ENCODE peak calls at places on chromosomes 1 and 21, in four cellular contexts. F is HepG2, H is A549, P is K562. E is an unnamed sample.

GRCh38 chr21:27953328-27954045 is 986.6 kb upstream of the ADAMTS5 start:
- DNase-seq in F (no peak), H (no peak), P (no peak), E (no peak)

GRCh38 chr1:32470991-32471694 is 6.3 kb downstream of the ZBTB8B start:
- DNase-seq in F (no peak), H (no peak), P (peak; percentile 74), E (peak; percentile 68)

GRCh38 chr1:234608720-234609527 is 1.1 kb downstream of the IRF2BP2 start:
- DNase-seq in F (no peak), H (peak; percentile 69), P (peak; percentile 74), E (peak; percentile 55)

GRCh38 chr1:87044840-87045239 is 130.4 kb downstream of the HS2ST1 start:
- DNase-seq in F (no peak), H (no peak), P (no peak), E (no peak)

GRCh38 chr1:121558514-121558913 is 373.7 kb downstream of the SRGAP2C start:
- DNase-seq in F (no peak), H (peak; percentile 29), P (peak; percentile 5), E (no peak)

GRCh38 chr1:246549665-246550064 is 16.4 kb downstream of the TFB2M start:
- DNase-seq in F (no peak), H (no peak), P (no peak), E (no peak)

GRCh38 chr1:15016526-15016925 is 137.0 kb upstream of the TMEM51 start:
- DNase-seq in F (no peak), H (no peak), P (no peak), E (no peak)

GRCh38 chr1:194717941-194718340 is 1531.5 kb upstream of the B3GALT2 start:
- DNase-seq in F (no peak), H (no peak), P (no peak), E (no peak)

GRCh38 chr1:223256034-223256433 is 107.9 kb downstream of the SUSD4 start:
- DNase-seq in F (no peak), H (no peak), P (no peak), E (no peak)

DNA sequence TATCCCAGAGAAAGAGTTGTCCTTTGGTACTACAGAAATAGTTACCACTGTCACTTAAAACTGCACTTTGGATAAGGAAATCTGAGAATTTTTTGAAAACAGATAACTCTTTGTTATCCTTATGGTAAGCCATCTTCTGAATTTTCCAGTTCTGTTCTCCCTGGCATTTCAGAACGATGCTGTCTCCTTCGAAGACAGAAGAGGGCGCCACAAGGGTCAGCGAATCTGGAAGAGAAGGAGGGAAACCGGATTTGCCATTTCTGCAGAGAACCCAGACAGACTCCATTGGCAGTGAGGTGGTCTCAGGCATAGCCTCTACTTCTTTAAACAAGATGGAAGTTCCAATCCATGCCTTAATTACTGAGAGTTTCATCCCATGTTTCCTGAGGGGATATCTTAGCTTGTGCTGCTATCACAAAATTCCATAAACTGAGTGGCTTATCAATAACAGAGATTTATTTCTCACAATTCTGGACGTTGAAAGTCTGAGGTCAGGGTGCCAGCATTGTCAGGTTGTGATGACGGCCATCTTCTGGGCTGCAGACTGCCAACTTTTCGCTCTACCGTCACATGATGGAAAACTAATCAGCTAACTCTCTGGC is 6.4 kb downstream of the FCRL2 start:
- DNase-seq in F (no peak), H (peak; percentile 10), P (peak; percentile 6), E (peak; percentile 53)
- TF ChIP-seq NR3C1 in F (no peak), H (no peak), P (no peak), E (no peak)

DNA sequence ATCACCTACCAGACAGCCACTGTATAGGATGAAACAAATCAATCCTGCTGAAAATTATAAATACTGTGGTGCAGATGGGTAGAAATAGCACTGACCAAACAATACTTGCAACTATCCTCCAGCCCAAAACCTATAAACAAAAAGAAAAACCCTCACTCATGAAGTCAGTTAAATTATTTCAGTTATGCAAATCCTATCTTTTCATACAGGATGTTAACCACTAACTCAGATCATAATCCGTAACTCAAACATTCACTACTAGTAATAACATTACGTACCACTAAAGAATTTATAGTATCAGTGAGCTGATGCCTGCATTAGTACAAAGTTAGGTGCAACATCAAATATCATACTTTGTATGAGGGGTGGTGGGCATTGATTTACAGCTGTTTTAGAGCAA is 2.6 kb downstream of the NDC1 start:
- DNase-seq in F (no peak), H (no peak), P (no peak), E (no peak)
- TF ChIP-seq NR3C1 in F (no peak), H (no peak), P (no peak), E (no peak)

GRCh38 chr1:72526926-72527325 is 244.6 kb upstream of the NEGR1 start:
- DNase-seq in F (no peak), H (no peak), P (no peak), E (no peak)
- TF ChIP-seq NR3C1 in F (no peak), H (no peak), P (no peak), E (no peak)

GRCh38 chr1:30586671-30587070 is 136.7 kb downstream of the MATN1 start:
- DNase-seq in F (no peak), H (no peak), P (no peak), E (no peak)
- TF ChIP-seq NR3C1 in F (no peak), H (no peak), P (no peak), E (no peak)

GRCh38 chr1:65434760-65435159 is 14.3 kb downstream of the LEPR start:
- DNase-seq in F (no peak), H (no peak), P (no peak), E (no peak)

GRCh38 chr1:65434255-65434654 is 13.8 kb downstream of the LEPR start:
- DNase-seq in F (no peak), H (no peak), P (no peak), E (no peak)

GRCh38 chr1:65432918-65433317 is 12.4 kb downstream of the LEPR start:
- DNase-seq in F (no peak), H (no peak), P (no peak), E (peak; percentile 24)

GRCh38 chr1:65437616-65438015 is 17.1 kb downstream of the LEPR start:
- DNase-seq in F (no peak), H (no peak), P (peak; percentile 64), E (no peak)

GRCh38 chr1:65435987-65436386 is 15.5 kb downstream of the LEPR start:
- DNase-seq in F (no peak), H (no peak), P (no peak), E (no peak)
- TF ChIP-seq NR3C1 in F (no peak), H (no peak), P (no peak), E (no peak)

DNA sequence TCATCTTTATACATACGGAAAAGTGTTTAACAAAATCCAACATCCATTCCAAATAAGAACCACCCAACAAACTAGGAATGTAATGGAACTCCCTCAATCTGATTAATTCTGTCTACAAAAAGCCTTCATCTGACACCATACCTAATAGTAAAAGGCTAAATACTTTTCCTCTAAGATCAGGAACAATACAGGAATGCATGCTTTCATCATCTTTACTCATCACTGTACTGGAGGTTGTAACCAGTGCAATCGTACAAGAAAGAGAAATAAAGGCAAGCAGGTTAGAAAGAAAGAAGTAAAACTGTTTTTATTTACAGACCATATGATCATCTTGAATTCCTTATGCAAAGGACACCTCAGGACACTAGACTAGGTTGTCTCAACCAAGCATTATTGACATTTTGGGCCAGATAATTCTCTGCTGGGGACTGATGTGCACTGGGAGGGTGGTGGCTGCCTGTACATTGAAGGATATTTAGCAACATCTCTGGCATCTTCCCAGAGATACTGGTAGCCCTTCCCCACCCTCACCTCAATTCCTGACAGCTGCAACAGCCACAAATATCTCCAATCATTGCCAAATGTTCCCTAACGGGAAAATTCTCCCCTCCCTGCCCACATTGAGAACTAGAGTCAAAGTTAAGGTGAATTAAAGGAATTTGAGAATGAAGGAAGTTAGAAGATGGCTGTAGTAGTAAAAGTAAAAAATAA is 30.6 kb upstream of the INSL5 start:
- DNase-seq in F (no peak), H (no peak), P (no peak), E (no peak)
- TF ChIP-seq NR3C1 in F (no peak), H (no peak), P (no peak), E (no peak)

GRCh38 chr21:15333943-15334342 is 269.1 kb upstream of the NRIP1 start:
- DNase-seq in F (no peak), H (no peak), P (no peak), E (no peak)
- TF ChIP-seq NR3C1 in F (no peak), H (no peak), P (no peak), E (no peak)

DNA sequence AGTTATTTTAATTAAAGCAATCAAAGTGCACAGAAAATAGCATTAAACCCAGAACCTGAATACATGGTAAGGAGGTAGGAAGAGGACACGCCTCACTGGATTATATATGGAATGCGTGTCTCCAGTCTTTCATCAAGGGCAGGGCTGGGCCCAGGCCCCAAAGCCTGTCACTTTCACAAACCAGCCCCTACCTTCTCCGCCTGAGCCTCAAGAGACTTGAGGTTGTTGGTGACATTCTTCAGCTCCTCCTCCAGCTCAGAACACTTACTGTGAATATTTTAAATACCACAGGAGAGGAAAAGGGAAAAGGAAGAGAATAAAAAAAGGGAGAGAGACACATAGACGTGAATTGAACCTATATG is 16.3 kb upstream of the NUP210L start:
- DNase-seq in F (no peak), H (no peak), P (no peak), E (no peak)
- TF ChIP-seq NR3C1 in F (no peak), H (no peak), P (no peak), E (no peak)